ENCODE peak calls at places on chromosomes 2 and 18, in four cellular contexts. T, S, L and M are unnamed samples.

GRCh38 chr2:151720521-151720920 is 13.8 kb downstream of the NEB start:
- DNase-seq in S (no peak), L (no peak), T (no peak), M (no peak)

GRCh38 chr18:75959150-75959549 is 531.6 kb upstream of the SMIM21 start:
- DNase-seq in S (no peak), T (no peak), L (no peak), M (no peak)

GRCh38 chr2:219417374-219417773 is 803 bp upstream of the DES start:
- DNase-seq in T (no peak), L (no peak), S (no peak), M (no peak)

GRCh38 chr2:48883661-48884060 is 128.1 kb upstream of the LHCGR start:
- DNase-seq in S (no peak), L (no peak), T (no peak), M (no peak)

GRCh38 chr2:140604788-140605187 is 1526.0 kb downstream of the LRP1B start:
- DNase-seq in L (no peak), S (no peak), T (no peak), M (no peak)

GRCh38 chr2:71675296-71675695 is 221.9 kb downstream of the DYSF start:
- DNase-seq in S (peak; percentile 86), T (no peak), L (peak; percentile 40), M (no peak)

GRCh38 chr18:50806208-50806616 is 13.6 kb downstream of the MRO start:
- DNase-seq in S (peak; percentile 68), L (no peak), T (no peak), M (no peak)

GRCh38 chr2:131645177-131645765 is 117.6 kb downstream of the CCDC74A start:
- DNase-seq in T (no peak), L (no peak), S (no peak), M (no peak)

GRCh38 chr2:151767536-151767935 is 33.3 kb upstream of the NEB start:
- DNase-seq in S (no peak), T (no peak), L (no peak), M (no peak)

GRCh38 chr18:75223687-75224347 is 13.2 kb downstream of the TSHZ1 start:
- DNase-seq in S (no peak), L (no peak), T (no peak), M (no peak)

GRCh38 chr2:215537621-215538020 is 101.8 kb upstream of the FN1 start:
- DNase-seq in T (no peak), L (no peak), S (no peak), M (no peak)

GRCh38 chr2:128788636-128789220 is 470.1 kb upstream of the HS6ST1 start:
- DNase-seq in L (no peak), S (no peak), T (no peak), M (no peak)

GRCh38 chr2:63665091-63665490 is 76.3 kb downstream of the MDH1 start:
- DNase-seq in T (no peak), S (no peak), L (no peak), M (no peak)

GRCh38 chr2:20666364-20667150 is at the start of gene GDF7:
- DNase-seq in S (no peak), T (no peak), L (no peak), M (no peak)

GRCh38 chr2:28979041-28979440 is 2.1 kb upstream of the TOGARAM2 start:
- DNase-seq in S (no peak), L (no peak), T (no peak), M (no peak)

GRCh38 chr2:150480971-150481830 is 6.3 kb downstream of the RND3 start:
- DNase-seq in T (no peak), L (no peak), S (no peak), M (no peak)

GRCh38 chr18:21191596-21192307 is 50.3 kb upstream of the GREB1L start:
- DNase-seq in S (peak; percentile 54), T (no peak), L (peak; percentile 47), M (no peak)

GRCh38 chr2:26712486-26713465 is 20.3 kb downstream of the KCNK3 start:
- DNase-seq in T (no peak), S (no peak), L (no peak), M (no peak)

GRCh38 chr18:67525328-67526110 is 9.0 kb upstream of the DSEL start:
- DNase-seq in S (peak; percentile 61), T (no peak), L (peak; percentile 85), M (no peak)

GRCh38 chr2:32963941-32964340 is 17.2 kb downstream of the LTBP1 start:
- DNase-seq in T (no peak), S (no peak), L (no peak), M (no peak)

GRCh38 chr2:225354281-225354774 is 45.2 kb upstream of the NYAP2 start:
- DNase-seq in L (no peak), T (no peak), S (no peak), M (no peak)

GRCh38 chr2:78979380-78980238 is 45.9 kb upstream of the REG3G start:
- DNase-seq in L (no peak), S (no peak), T (no peak), M (no peak)

GRCh38 chr2:217792611-217793527 is 209.9 kb downstream of the TNS1 start:
- DNase-seq in L (no peak), S (no peak), T (no peak), M (no peak)

GRCh38 chr2:167140767-167141166 is 252.5 kb downstream of the XIRP2 start:
- DNase-seq in T (no peak), L (peak; percentile 58), S (no peak), M (no peak)

GRCh38 chr2:239757154-239757760 is 267.9 kb downstream of the NDUFA10 start:
- DNase-seq in L (no peak), T (no peak), S (no peak), M (no peak)

GRCh38 chr2:16477648-16478047 is 188.0 kb downstream of the CYRIA start:
- DNase-seq in S (no peak), L (no peak), T (no peak), M (no peak)

GRCh38 chr2:240329116-240329665 is 106.3 kb upstream of the GPC1 start:
- DNase-seq in L (no peak), T (no peak), S (no peak), M (no peak)

GRCh38 chr2:156986339-156986988 is 271.0 kb upstream of the GALNT5 start:
- DNase-seq in T (no peak), S (no peak), L (no peak), M (no peak)

GRCh38 chr2:160375802-160376469 is 117.7 kb downstream of the RBMS1 start:
- DNase-seq in L (no peak), T (no peak), S (no peak), M (no peak)

GRCh38 chr2:215499330-215499729 is 63.5 kb upstream of the FN1 start:
- DNase-seq in T (no peak), S (no peak), L (no peak), M (no peak)

GRCh38 chr2:45860136-45861106 is 208.9 kb downstream of the PRKCE start:
- DNase-seq in L (no peak), T (no peak), S (peak; percentile 48), M (no peak)

GRCh38 chr2:225282858-225283693 is 116.4 kb upstream of the NYAP2 start:
- DNase-seq in L (no peak), T (no peak), S (no peak), M (no peak)

GRCh38 chr2:15043336-15044058 is 411.0 kb downstream of the LRATD1 start:
- DNase-seq in S (no peak), L (no peak), T (no peak), M (no peak)

GRCh38 chr2:217166241-217166640 is 306.4 kb upstream of the TNP1 start:
- DNase-seq in L (no peak), S (no peak), T (no peak), M (no peak)